ENCODE peak calls at places on chromosomes 12 and 14, in four cellular contexts. T is lower lobe of right lung, K is GM12865, W is fibroblast of mammary gland. A is an unnamed sample.

GRCh38 chr14:72644038-72644437 is 249.9 kb downstream of the DPF3 start:
- DNase-seq in T (no peak), K (no peak), W (no peak), A (no peak)

GRCh38 chr12:76781321-76781720 is 17.4 kb downstream of the ZDHHC17 start:
- DNase-seq in T (no peak), K (no peak), W (no peak), A (no peak)

GRCh38 chr14:34714320-34715107 is at the start of gene CFL2:
- DNase-seq in T (peak), K (peak), W (peak), A (peak)

GRCh38 chr12:11689591-11690158 is 40.2 kb downstream of the ETV6 start:
- DNase-seq in T (no peak), K (no peak), W (no peak), A (no peak)

GRCh38 chr14:96349286-96350075 is 13.7 kb downstream of the ATG2B start:
- DNase-seq in T (no peak), K (no peak), W (no peak), A (no peak)

GRCh38 chr12:51622564-51622963 is 31.5 kb downstream of the SCN8A start:
- DNase-seq in T (no peak), K (no peak), W (peak), A (no peak)

GRCh38 chr12:31588976-31589375 is 2.0 kb downstream of the DENND5B start:
- DNase-seq in T (no peak), K (no peak), W (peak), A (no peak)

GRCh38 chr14:67191768-67192290 is 2.6 kb downstream of the GARIN2 start:
- DNase-seq in T (no peak), K (no peak), W (peak), A (no peak)

GRCh38 chr14:49677643-49678042 is 10.4 kb downstream of the POLE2 start:
- DNase-seq in T (no peak), K (no peak), W (no peak), A (no peak)

GRCh38 chr12:2854669-2855453 is 2.0 kb downstream of the TEX52 start:
- DNase-seq in T (no peak), K (no peak), W (no peak), A (no peak)

GRCh38 chr14:86532219-86532618 is 1002.3 kb downstream of the FLRT2 start:
- DNase-seq in T (no peak), K (no peak), W (peak), A (no peak)

GRCh38 chr12:121964813-121965643 is 46.6 kb downstream of the CFAP251 start:
- DNase-seq in T (no peak), K (no peak), W (peak), A (no peak)

GRCh38 chr14:46818147-46818546 is 166.6 kb upstream of the RPL10L start:
- DNase-seq in T (no peak), K (no peak), W (no peak), A (no peak)

GRCh38 chr14:32073537-32074189 is 3.4 kb upstream of the ARHGAP5 start:
- DNase-seq in T (no peak), K (peak), W (peak), A (peak)

GRCh38 chr12:75177997-75178396 is 31.6 kb downstream of the KCNC2 start:
- DNase-seq in T (no peak), K (peak), W (peak), A (no peak)

GRCh38 chr12:3152013-3152412 is 74.8 kb downstream of the TSPAN9 start:
- DNase-seq in T (no peak), K (no peak), W (peak), A (no peak)

GRCh38 chr12:120119395-120119973 is 2.9 kb upstream of the RAB35 start:
- DNase-seq in T (no peak), K (peak), W (peak), A (no peak)

GRCh38 chr12:68331500-68331868 is 678 bp downstream of the MDM1 start:
- DNase-seq in T (no peak), K (no peak), W (no peak), A (no peak)

GRCh38 chr12:95739561-95740313 is 50.8 kb downstream of the NTN4 start:
- DNase-seq in T (peak), K (no peak), W (no peak), A (no peak)

GRCh38 chr12:100503228-100503628 is 29.6 kb downstream of the NR1H4 start:
- DNase-seq in T (no peak), K (no peak), W (no peak), A (no peak)

GRCh38 chr14:66152269-66152668 is 333.9 kb upstream of the CCDC196 start:
- DNase-seq in T (no peak), K (no peak), W (no peak), A (no peak)

GRCh38 chr14:24634158-24634557 is at the start of gene GZMB:
- DNase-seq in T (no peak), K (peak), W (peak), A (no peak)

GRCh38 chr12:66751432-66752113 is 72.7 kb upstream of the GRIP1 start:
- DNase-seq in T (no peak), K (no peak), W (no peak), A (no peak)

GRCh38 chr12:9022592-9022991 is 33.2 kb downstream of the KLRG1 start:
- DNase-seq in T (no peak), K (no peak), W (no peak), A (no peak)

GRCh38 chr12:122975790-122976647 is 975 bp downstream of the OGFOD2 start:
- DNase-seq in T (no peak), K (no peak), W (no peak), A (no peak)

GRCh38 chr12:9673404-9674225 is 4.1 kb downstream of the CLEC2D start:
- DNase-seq in T (peak), K (peak), W (peak), A (peak)

GRCh38 chr12:62190081-62190480 is 70.1 kb upstream of the USP15 start:
- DNase-seq in T (no peak), K (no peak), W (no peak), A (no peak)

GRCh38 chr12:116539361-116539771 is 19.8 kb upstream of the MAP1LC3B2 start:
- DNase-seq in T (no peak), K (no peak), W (peak), A (no peak)

GRCh38 chr12:26119391-26119981 is 5.4 kb downstream of the BHLHE41 start:
- DNase-seq in T (no peak), K (peak), W (peak), A (no peak)

GRCh38 chr14:21267431-21267845 is 1.8 kb downstream of the HNRNPC start:
- DNase-seq in T (no peak), K (peak), W (peak), A (no peak)

GRCh38 chr12:112198120-112198733 is 72.9 kb downstream of the TRAFD1 start:
- DNase-seq in T (peak), K (peak), W (peak), A (peak)

GRCh38 chr12:98653866-98654493 is 8.9 kb downstream of the APAF1 start:
- DNase-seq in T (no peak), K (peak), W (peak), A (peak)

GRCh38 chr12:49345048-49345839 is 1.4 kb upstream of the DNAJC22 start:
- DNase-seq in T (no peak), K (peak), W (no peak), A (peak)

GRCh38 chr14:47442206-47442605 is 233.2 kb downstream of the MDGA2 start:
- DNase-seq in T (no peak), K (no peak), W (peak), A (no peak)

GRCh38 chr14:29089849-29090248 is 323.3 kb downstream of the FOXG1 start:
- DNase-seq in T (no peak), K (no peak), W (no peak), A (no peak)

DNA sequence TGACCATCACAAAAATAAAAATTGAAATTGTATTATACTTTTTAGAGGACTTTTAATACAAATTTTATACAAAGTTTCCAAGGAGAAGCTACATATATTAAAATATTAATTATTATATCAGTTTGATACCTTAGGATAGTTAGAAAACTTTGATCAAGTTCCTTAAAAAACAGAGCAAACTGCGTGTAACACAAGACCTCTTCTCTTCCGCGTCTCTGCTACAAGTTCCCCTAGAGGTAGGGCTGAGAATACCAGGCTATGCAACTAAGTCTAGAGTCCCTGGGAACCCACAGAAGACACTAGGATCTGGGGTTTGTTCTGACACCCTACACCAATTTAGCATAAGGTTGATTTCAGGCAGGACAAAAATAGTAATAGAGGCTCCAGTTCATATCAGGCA is 319.0 kb downstream of the FOXG1 start:
- DNase-seq in T (no peak), K (no peak), W (peak), A (no peak)
- TF ChIP-seq CTCF in T (no peak), K (no peak), W (peak), A (no peak)

GRCh38 chr14:38608244-38608643 is 352.4 kb upstream of the CLEC14A start:
- DNase-seq in T (no peak), K (no peak), W (no peak), A (no peak)

DNA sequence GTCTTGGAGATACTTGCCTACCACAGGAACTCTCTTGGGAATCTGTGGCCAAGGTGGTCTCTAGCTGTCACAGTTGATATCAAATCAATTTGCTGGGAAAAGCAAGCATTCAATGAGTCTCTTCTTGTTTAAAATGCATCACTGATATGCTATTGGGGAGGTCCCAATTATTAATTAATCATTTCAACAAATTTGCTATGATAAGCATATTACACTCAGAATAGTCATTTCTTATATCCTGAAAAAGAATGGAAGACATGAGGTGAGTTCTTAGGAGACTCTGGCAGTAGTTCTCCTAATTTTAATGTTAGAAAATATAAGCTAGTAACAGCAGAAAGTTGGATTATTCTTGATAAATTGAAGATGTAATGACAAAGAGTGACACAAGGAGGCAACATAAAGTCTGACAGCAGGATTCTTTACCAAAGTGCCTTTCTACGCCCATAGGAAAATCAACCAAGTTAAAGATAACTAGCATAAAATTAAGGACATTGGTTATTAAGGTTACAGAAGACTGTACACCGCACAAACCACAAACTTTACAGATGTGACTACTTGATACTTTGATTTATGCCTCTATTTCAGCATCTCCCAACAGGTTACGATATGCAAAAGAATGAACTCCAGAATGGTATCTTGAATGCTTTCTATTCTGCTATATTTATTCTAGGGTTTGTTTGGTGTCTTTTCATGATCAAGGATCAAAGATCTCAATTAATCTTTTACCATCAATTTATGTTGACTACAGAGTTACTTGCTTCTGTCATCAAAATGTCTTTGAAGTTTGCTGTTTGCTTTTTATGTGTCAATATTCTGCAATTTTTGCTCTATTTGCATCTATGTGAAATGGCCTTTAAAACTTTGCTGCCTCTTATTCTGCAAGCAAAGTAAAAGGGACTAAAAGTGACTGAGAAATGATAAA is 349.6 kb upstream of the CLEC14A start:
- DNase-seq in T (no peak), K (no peak), W (no peak), A (no peak)
- TF ChIP-seq CTCF in T (no peak), K (no peak), W (peak), A (no peak)

DNA sequence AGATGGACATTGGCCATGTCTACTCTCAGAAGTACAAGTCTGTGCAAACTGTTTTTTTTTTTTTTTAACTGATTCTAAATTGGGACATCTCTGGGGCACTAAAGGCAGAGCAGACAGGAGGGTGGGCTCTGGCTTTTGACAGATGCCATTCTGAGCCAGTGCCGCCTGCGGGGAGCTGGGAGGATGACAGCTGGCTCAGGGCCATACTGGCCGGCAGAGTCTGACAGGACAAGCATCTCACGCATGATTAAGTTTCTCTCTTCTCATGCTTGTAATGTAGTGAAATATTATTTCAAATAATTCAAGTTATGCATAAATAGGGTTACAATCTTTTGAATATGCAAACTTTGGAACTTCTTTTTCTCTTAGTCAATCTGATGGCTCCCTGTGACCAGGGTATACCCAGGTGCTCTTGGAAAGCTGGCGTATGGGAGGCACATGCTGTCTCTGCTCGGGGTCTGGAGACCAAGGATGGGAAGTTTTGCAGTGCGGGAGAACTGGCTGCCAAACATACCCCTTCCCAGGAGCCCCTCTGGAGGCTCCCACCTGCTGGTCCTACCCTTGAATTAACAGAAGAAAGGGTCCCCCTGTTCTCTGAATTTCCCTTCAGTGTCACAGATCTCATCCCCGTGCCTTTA is 7.6 kb downstream of the CDCA4 start:
- DNase-seq in T (no peak), K (peak), W (no peak), A (no peak)
- TF ChIP-seq CTCF in T (no peak), K (no peak), W (no peak), A (no peak)

GRCh38 chr14:54902143-54902520 is 494 bp downstream of the GCH1 start:
- DNase-seq in T (peak), K (peak), W (peak), A (peak)

GRCh38 chr14:54908230-54908629 is 5.6 kb upstream of the GCH1 start:
- DNase-seq in T (no peak), K (no peak), W (no peak), A (no peak)

GRCh38 chr14:54901380-54902142 is 1.1 kb downstream of the GCH1 start:
- DNase-seq in T (no peak), K (peak), W (no peak), A (no peak)

GRCh38 chr14:54906075-54906474 is 3.4 kb upstream of the GCH1 start:
- DNase-seq in T (no peak), K (no peak), W (no peak), A (no peak)

GRCh38 chr14:54902521-54903420 is at the start of gene GCH1:
- DNase-seq in T (peak), K (peak), W (no peak), A (peak)
- TF ChIP-seq CTCF in T (peak), K (peak), W (no peak), A (peak)

DNA sequence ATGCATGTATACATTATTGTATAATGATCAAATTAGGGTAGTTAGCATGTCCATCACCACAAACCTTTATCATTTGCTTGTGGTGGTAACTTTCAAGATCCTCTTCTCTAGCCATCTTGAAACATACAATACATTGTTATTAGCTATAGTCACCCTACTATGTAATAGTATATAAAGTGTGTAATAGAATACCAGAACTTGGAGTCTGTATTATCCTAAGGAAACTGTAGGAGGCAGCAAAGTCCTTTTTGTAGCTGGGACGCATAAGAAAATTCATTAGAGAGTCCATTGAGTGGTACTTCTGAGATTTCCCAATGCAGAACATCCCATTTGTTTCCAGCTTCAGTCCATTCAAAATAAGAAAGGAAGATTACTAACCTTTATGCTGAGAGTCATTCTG is 325.9 kb upstream of the LRFN5 start:
- DNase-seq in T (no peak), K (no peak), W (peak), A (no peak)
- TF ChIP-seq CTCF in T (peak), K (no peak), W (peak), A (no peak)

GRCh38 chr14:76115010-76115422 is 36.7 kb upstream of the GPATCH2L start:
- DNase-seq in T (no peak), K (no peak), W (no peak), A (no peak)
- TF ChIP-seq CTCF in T (no peak), K (no peak), W (no peak), A (no peak)

DNA sequence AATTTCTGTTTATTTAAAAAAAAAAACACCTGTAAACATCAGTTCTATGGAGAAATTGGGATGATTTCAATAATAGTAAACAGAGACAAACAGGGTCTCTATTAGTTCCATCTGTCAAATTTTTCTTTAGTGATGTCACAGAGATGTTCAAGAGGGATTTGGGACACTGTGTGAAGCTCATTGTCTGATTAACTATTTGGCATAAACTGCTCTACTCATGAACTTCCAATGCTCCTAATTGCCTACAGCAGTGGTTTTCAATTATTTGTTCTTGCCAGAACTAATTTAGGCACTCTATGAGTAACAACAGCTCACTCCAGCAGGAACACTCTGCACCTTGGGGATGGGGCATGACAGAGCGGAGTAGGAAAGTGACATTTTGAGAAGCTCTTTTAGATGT is 250.1 kb upstream of the PRKD1 start:
- DNase-seq in T (no peak), K (no peak), W (peak), A (no peak)
- TF ChIP-seq CTCF in T (no peak), K (no peak), W (no peak), A (no peak)

A was measured in GM13976.